ENCODE peak calls at places on chromosomes 12 and 14, in nine cellular contexts. O is astrocyte of the spinal cord, L is fibroblast of pulmonary artery, K is psoas muscle, H is vagina, E is suprapubic skin, S is kidney, A is tibial artery, D is choroid plexus epithelial cell. U is an unnamed sample.

GRCh38 chr14:78029471-78030372 is 140.5 kb upstream of the NRXN3 start:
- DNase-seq in A (no peak), K (no peak), D (peak; percentile 9), H (no peak), L (no peak), O (no peak), E (no peak), S (no peak), U (no peak)

GRCh38 chr14:91368681-91369416 is 48.8 kb downstream of the CCDC88C start:
- DNase-seq in D (no peak), O (no peak), E (no peak), S (no peak), H (no peak), L (no peak), K (no peak), A (no peak), U (no peak)

GRCh38 chr14:53347046-53347445 is 193.9 kb upstream of the DDHD1 start:
- DNase-seq in O (no peak), E (no peak), L (no peak), D (no peak), A (no peak), H (no peak), K (no peak), S (no peak), U (no peak)

GRCh38 chr14:53978194-53978593 is 21.6 kb upstream of the BMP4 start:
- DNase-seq in E (no peak), A (no peak), S (no peak), H (no peak), D (no peak), K (no peak), O (no peak), L (no peak), U (no peak)

GRCh38 chr14:33435911-33436310 is 497.2 kb downstream of the NPAS3 start:
- DNase-seq in A (no peak), K (no peak), E (no peak), O (peak; percentile 89), L (peak; percentile 84), H (no peak), D (peak; percentile 71), S (no peak), U (no peak)

GRCh38 chr12:96240251-96240650 is 46.1 kb downstream of the ELK3 start:
- DNase-seq in K (no peak), O (no peak), A (no peak), D (no peak), S (no peak), L (no peak), E (no peak), H (no peak), U (no peak)

GRCh38 chr12:120719496-120720233 is 6.0 kb upstream of the ACADS start:
- DNase-seq in A (no peak), K (peak; percentile 27), D (no peak), L (peak; percentile 35), O (no peak), E (no peak), S (no peak), H (no peak), U (no peak)

GRCh38 chr12:54160807-54161480 is 27.8 kb downstream of the SMUG1 start:
- DNase-seq in O (no peak), E (no peak), K (no peak), A (no peak), H (no peak), S (no peak), D (no peak), L (no peak), U (no peak)

GRCh38 chr14:23513005-23513412 is 38.6 kb downstream of the ZFHX2 start:
- DNase-seq in K (no peak), S (no peak), O (no peak), L (no peak), D (no peak), E (no peak), A (no peak), H (no peak), U (no peak)

GRCh38 chr12:117155278-117156060 is 34.8 kb downstream of the FBXO21 start:
- DNase-seq in L (peak; percentile 23), K (peak; percentile 59), S (peak; percentile 83), D (peak; percentile 39), E (no peak), A (no peak), H (no peak), O (peak; percentile 37), U (peak; percentile 50)

GRCh38 chr12:57233357-57234232 is 4.1 kb downstream of the SHMT2 start:
- DNase-seq in E (no peak), H (no peak), O (peak; percentile 42), S (peak; percentile 56), K (peak; percentile 50), A (no peak), L (peak; percentile 82), D (peak; percentile 86), U (no peak)

GRCh38 chr12:93785262-93786010 is 108.3 kb downstream of the CRADD start:
- DNase-seq in K (peak; percentile 50), L (peak; percentile 95), E (no peak), A (peak; percentile 76), S (peak; percentile 69), H (no peak), O (peak; percentile 95), D (peak; percentile 96), U (no peak)

GRCh38 chr12:9792961-9793617 is 32.4 kb upstream of the CD69 start:
- DNase-seq in O (peak; percentile 41), D (peak; percentile 57), E (no peak), A (no peak), K (no peak), H (no peak), S (no peak), L (peak; percentile 58), U (no peak)

GRCh38 chr12:124419292-124420040 is 124.6 kb downstream of the RFLNA start:
- DNase-seq in O (peak; percentile 75), L (no peak), K (no peak), E (no peak), A (no peak), S (no peak), D (peak; percentile 96), H (no peak), U (no peak)

GRCh38 chr12:97396989-97397388 is 65.6 kb upstream of the RMST start:
- DNase-seq in S (no peak), E (no peak), H (no peak), A (no peak), O (no peak), D (no peak), L (no peak), K (no peak), U (no peak)

GRCh38 chr12:70246580-70246979 is 3.3 kb downstream of the CNOT2 start:
- DNase-seq in E (no peak), K (no peak), A (no peak), H (no peak), L (no peak), D (peak; percentile 50), S (no peak), O (peak; percentile 64), U (no peak)

GRCh38 chr14:97848351-97848980 is 1051.3 kb downstream of the VRK1 start:
- DNase-seq in D (no peak), S (no peak), L (no peak), E (no peak), A (no peak), K (no peak), H (peak; percentile 40), O (no peak), U (no peak)

GRCh38 chr12:68406134-68406576 is 74.0 kb upstream of the MDM1 start:
- DNase-seq in H (peak; percentile 97), S (peak; percentile 97), K (peak; percentile 97), A (peak; percentile 96), L (peak; percentile 99), D (peak; percentile 95), E (peak; percentile 95), O (peak; percentile 84), U (no peak)

GRCh38 chr12:79250955-79251354 is 386.4 kb downstream of the SYT1 start:
- DNase-seq in H (no peak), A (no peak), D (no peak), S (no peak), O (no peak), E (no peak), K (no peak), L (no peak), U (no peak)

GRCh38 chr14:78074546-78074945 is 95.6 kb upstream of the NRXN3 start:
- DNase-seq in H (no peak), E (no peak), K (no peak), L (no peak), D (no peak), S (no peak), A (no peak), O (no peak), U (no peak)

GRCh38 chr12:62703011-62703380 is 232.0 kb downstream of the PPM1H start:
- DNase-seq in H (no peak), E (no peak), S (no peak), A (no peak), O (peak; percentile 77), L (no peak), K (no peak), D (no peak), U (no peak)

GRCh38 chr14:101035466-101036225 is 132.1 kb upstream of the RTL1 start:
- DNase-seq in D (no peak), E (peak; percentile 28), O (no peak), H (no peak), K (no peak), L (no peak), A (peak; percentile 37), S (peak; percentile 41), U (no peak)

GRCh38 chr14:66434464-66434863 is 51.7 kb upstream of the CCDC196 start:
- DNase-seq in A (no peak), E (no peak), O (no peak), S (no peak), H (no peak), D (no peak), K (no peak), L (no peak), U (no peak)

GRCh38 chr12:61896436-61896835 is 363.8 kb upstream of the USP15 start:
- DNase-seq in O (no peak), K (no peak), D (no peak), A (no peak), S (no peak), E (no peak), H (no peak), L (no peak), U (no peak)

GRCh38 chr14:25394356-25394755 is 344.4 kb upstream of the STXBP6 start:
- DNase-seq in O (no peak), A (no peak), S (no peak), K (no peak), L (no peak), H (no peak), E (no peak), D (no peak), U (no peak)

GRCh38 chr12:66092559-66093269 is 37.8 kb downstream of the LLPH start:
- DNase-seq in A (no peak), E (no peak), S (no peak), D (peak; percentile 43), H (no peak), O (peak; percentile 10), L (peak; percentile 44), K (no peak), U (no peak)

GRCh38 chr14:88621090-88621489 is 58.3 kb downstream of the ZC3H14 start:
- DNase-seq in A (no peak), K (no peak), D (no peak), O (no peak), S (no peak), H (no peak), L (no peak), E (no peak), U (no peak)

GRCh38 chr14:49339130-49339529 is 247.1 kb downstream of the RPS29 start:
- DNase-seq in A (no peak), E (no peak), K (no peak), H (no peak), L (no peak), S (no peak), D (no peak), O (no peak), U (no peak)

GRCh38 chr14:104425171-104425681 is 154.3 kb upstream of the C14orf180 start:
- DNase-seq in H (peak; percentile 74), K (no peak), O (no peak), L (no peak), E (peak; percentile 37), S (no peak), A (no peak), D (no peak), U (no peak)

GRCh38 chr14:29671034-29671433 is 256.6 kb downstream of the PRKD1 start:
- DNase-seq in H (no peak), D (peak; percentile 75), O (peak; percentile 61), L (peak; percentile 87), A (no peak), K (no peak), E (no peak), S (no peak), U (no peak)

GRCh38 chr12:24903305-24904088 is 45.4 kb downstream of the BCAT1 start:
- DNase-seq in S (no peak), A (no peak), L (no peak), D (peak; percentile 37), O (peak; percentile 43), E (no peak), H (no peak), K (no peak), U (no peak)

U was measured in T follicular helper cell.